ENCODE peak calls at places on chromosomes 2 and 18, in seven cellular contexts. One of them, this sample, is unnamed.

GRCh38 chr2:30990176-30990575 is 148.1 kb downstream of the GALNT14 start:
- DNase-seq in CD4-positive, alpha-beta T cell: no peak
- DNase-seq in iris pigment epithelial cell: no peak
- DNase-seq in GM03348: no peak
- DNase-seq in mucosa of descending colon: no peak
- DNase-seq in GM23338: no peak
- DNase-seq in EL: no peak
- DNase-seq in this sample: no peak

GRCh38 chr18:71336811-71337210 is 1048.0 kb downstream of the SOCS6 start:
- DNase-seq in GM23338: no peak
- DNase-seq in mucosa of descending colon: no peak
- DNase-seq in EL: no peak
- DNase-seq in CD4-positive, alpha-beta T cell: no peak
- DNase-seq in iris pigment epithelial cell: no peak
- DNase-seq in GM03348: no peak
- DNase-seq in this sample: no peak

GRCh38 chr2:885230-886071 is 65.2 kb upstream of the SNTG2 start:
- DNase-seq in EL: no peak
- DNase-seq in GM23338: no peak
- DNase-seq in mucosa of descending colon: no peak
- DNase-seq in CD4-positive, alpha-beta T cell: no peak
- DNase-seq in GM03348: no peak
- DNase-seq in iris pigment epithelial cell: no peak
- DNase-seq in this sample: no peak

GRCh38 chr2:16275718-16276117 is 335.4 kb downstream of the MYCN start:
- DNase-seq in iris pigment epithelial cell: no peak
- DNase-seq in GM23338: no peak
- DNase-seq in GM03348: no peak
- DNase-seq in EL: no peak
- DNase-seq in CD4-positive, alpha-beta T cell: no peak
- DNase-seq in mucosa of descending colon: no peak
- DNase-seq in this sample: no peak

GRCh38 chr2:32039447-32040219 is at the start of gene DPY30:
- DNase-seq in mucosa of descending colon: peak
- DNase-seq in CD4-positive, alpha-beta T cell: peak
- DNase-seq in EL: peak
- DNase-seq in iris pigment epithelial cell: peak
- DNase-seq in GM23338: peak
- DNase-seq in GM03348: peak
- DNase-seq in this sample: peak

GRCh38 chr2:241991236-241991635 is 121.7 kb downstream of the RTP5 start:
- DNase-seq in mucosa of descending colon: no peak
- DNase-seq in iris pigment epithelial cell: no peak
- DNase-seq in EL: no peak
- DNase-seq in GM03348: no peak
- DNase-seq in CD4-positive, alpha-beta T cell: no peak
- DNase-seq in GM23338: no peak
- DNase-seq in this sample: no peak

GRCh38 chr18:36099311-36099710 is 29.8 kb downstream of the SLC39A6 start:
- DNase-seq in iris pigment epithelial cell: no peak
- DNase-seq in CD4-positive, alpha-beta T cell: no peak
- DNase-seq in mucosa of descending colon: no peak
- DNase-seq in GM23338: no peak
- DNase-seq in GM03348: no peak
- DNase-seq in EL: no peak
- DNase-seq in this sample: no peak

GRCh38 chr2:222320441-222321395 is 21.9 kb upstream of the PAX3 start:
- DNase-seq in GM23338: peak
- DNase-seq in CD4-positive, alpha-beta T cell: no peak
- DNase-seq in EL: peak
- DNase-seq in iris pigment epithelial cell: no peak
- DNase-seq in GM03348: peak
- DNase-seq in mucosa of descending colon: no peak
- DNase-seq in this sample: no peak

GRCh38 chr18:8359076-8359475 is 250.2 kb upstream of the RAB12 start:
- DNase-seq in EL: no peak
- DNase-seq in GM23338: peak
- DNase-seq in CD4-positive, alpha-beta T cell: no peak
- DNase-seq in iris pigment epithelial cell: no peak
- DNase-seq in GM03348: no peak
- DNase-seq in mucosa of descending colon: no peak
- DNase-seq in this sample: no peak

GRCh38 chr2:75277111-75277510 is 77.8 kb upstream of the TACR1 start:
- DNase-seq in iris pigment epithelial cell: peak
- DNase-seq in CD4-positive, alpha-beta T cell: no peak
- DNase-seq in mucosa of descending colon: no peak
- DNase-seq in GM23338: no peak
- DNase-seq in EL: peak
- DNase-seq in GM03348: peak
- DNase-seq in this sample: no peak

GRCh38 chr2:76678358-76679024 is 843.7 kb downstream of the LRRTM4 start:
- DNase-seq in CD4-positive, alpha-beta T cell: no peak
- DNase-seq in EL: no peak
- DNase-seq in GM23338: peak
- DNase-seq in mucosa of descending colon: no peak
- DNase-seq in iris pigment epithelial cell: peak
- DNase-seq in GM03348: no peak
- DNase-seq in this sample: no peak

GRCh38 chr2:109467701-109468100 is 146.1 kb downstream of the SEPTIN10 start:
- DNase-seq in CD4-positive, alpha-beta T cell: no peak
- DNase-seq in GM03348: no peak
- DNase-seq in iris pigment epithelial cell: no peak
- DNase-seq in mucosa of descending colon: no peak
- DNase-seq in GM23338: no peak
- DNase-seq in EL: no peak
- DNase-seq in this sample: no peak

GRCh38 chr2:135637456-135638087 is 104.1 kb upstream of the UBXN4 start:
- DNase-seq in iris pigment epithelial cell: no peak
- DNase-seq in GM23338: no peak
- DNase-seq in EL: no peak
- DNase-seq in CD4-positive, alpha-beta T cell: no peak
- DNase-seq in GM03348: no peak
- DNase-seq in mucosa of descending colon: no peak
- DNase-seq in this sample: no peak

GRCh38 chr2:100895402-100895801 is 75.5 kb downstream of the NPAS2 start:
- DNase-seq in GM23338: no peak
- DNase-seq in EL: peak
- DNase-seq in GM03348: no peak
- DNase-seq in iris pigment epithelial cell: no peak
- DNase-seq in CD4-positive, alpha-beta T cell: no peak
- DNase-seq in mucosa of descending colon: peak
- DNase-seq in this sample: no peak

GRCh38 chr18:80187956-80188642 is 59.2 kb downstream of the PARD6G start:
- DNase-seq in iris pigment epithelial cell: no peak
- DNase-seq in GM03348: no peak
- DNase-seq in GM23338: no peak
- DNase-seq in EL: no peak
- DNase-seq in CD4-positive, alpha-beta T cell: no peak
- DNase-seq in mucosa of descending colon: no peak
- DNase-seq in this sample: no peak

GRCh38 chr2:114167799-114168198 is 274.6 kb upstream of the DPP10 start:
- DNase-seq in EL: no peak
- DNase-seq in iris pigment epithelial cell: no peak
- DNase-seq in GM03348: no peak
- DNase-seq in GM23338: no peak
- DNase-seq in CD4-positive, alpha-beta T cell: no peak
- DNase-seq in mucosa of descending colon: no peak
- DNase-seq in this sample: no peak

GRCh38 chr2:241909769-241910168 is 40.2 kb downstream of the RTP5 start:
- DNase-seq in GM23338: no peak
- DNase-seq in GM03348: no peak
- DNase-seq in mucosa of descending colon: no peak
- DNase-seq in iris pigment epithelial cell: no peak
- DNase-seq in CD4-positive, alpha-beta T cell: no peak
- DNase-seq in EL: no peak
- DNase-seq in this sample: no peak

GRCh38 chr2:45834372-45834771 is 182.9 kb downstream of the PRKCE start:
- DNase-seq in CD4-positive, alpha-beta T cell: no peak
- DNase-seq in iris pigment epithelial cell: no peak
- DNase-seq in GM23338: no peak
- DNase-seq in EL: no peak
- DNase-seq in GM03348: no peak
- DNase-seq in mucosa of descending colon: no peak
- DNase-seq in this sample: no peak

GRCh38 chr2:202072226-202072625 is 829 bp upstream of the KIAA2012 start:
- DNase-seq in CD4-positive, alpha-beta T cell: no peak
- DNase-seq in mucosa of descending colon: no peak
- DNase-seq in GM23338: peak
- DNase-seq in GM03348: no peak
- DNase-seq in EL: no peak
- DNase-seq in iris pigment epithelial cell: peak
- DNase-seq in this sample: no peak

GRCh38 chr2:241879326-241879725 is 9.8 kb downstream of the RTP5 start:
- DNase-seq in CD4-positive, alpha-beta T cell: no peak
- DNase-seq in GM03348: no peak
- DNase-seq in mucosa of descending colon: no peak
- DNase-seq in GM23338: no peak
- DNase-seq in iris pigment epithelial cell: no peak
- DNase-seq in EL: no peak
- DNase-seq in this sample: no peak

GRCh38 chr18:36127866-36128845 is 984 bp downstream of the SLC39A6 start:
- DNase-seq in iris pigment epithelial cell: peak
- DNase-seq in EL: peak
- DNase-seq in CD4-positive, alpha-beta T cell: no peak
- DNase-seq in GM03348: peak
- DNase-seq in mucosa of descending colon: peak
- DNase-seq in GM23338: peak
- DNase-seq in this sample: no peak

GRCh38 chr2:37232131-37232933 is 874 bp downstream of the NDUFAF7 start:
- DNase-seq in GM03348: peak
- DNase-seq in EL: peak
- DNase-seq in CD4-positive, alpha-beta T cell: no peak
- DNase-seq in mucosa of descending colon: no peak
- DNase-seq in iris pigment epithelial cell: no peak
- DNase-seq in GM23338: peak
- DNase-seq in this sample: no peak

This sample was measured in stimulated activated effector memory CD8-positive, alpha-beta T cell treated with anti-CD3 and anti-CD28 coated beads, Interleukin-12 subunit alpha, Interleukin-12 subunit beta, amount 100 ng/mL, for 72 hours.